ENCODE peak calls at places on chromosome 19, in five cellular contexts. E, R, Y, T and S are unnamed samples.

GRCh38 chr19:33811736-33812387 is 15.2 kb downstream of the KCTD15 start:
- DNase-seq in E (no peak), R (no peak), Y (peak), T (no peak), S (no peak)

GRCh38 chr19:2309734-2310362 is 1.9 kb upstream of the LINGO3 start:
- DNase-seq in E (no peak), R (no peak), Y (no peak), T (peak), S (no peak)

GRCh38 chr19:55472463-55472862 is 4.0 kb upstream of the ZNF628 start:
- DNase-seq in E (no peak), R (no peak), Y (no peak), T (peak), S (no peak)

GRCh38 chr19:47247308-47247990 is 8.9 kb upstream of the CCDC9 start:
- DNase-seq in E (peak), R (no peak), Y (peak), T (peak), S (peak)

GRCh38 chr19:37007587-37008220 is 70.5 kb upstream of the ZNF420 start:
- DNase-seq in E (peak), R (no peak), Y (peak), T (peak), S (no peak)

GRCh38 chr19:3618144-3618810 is 8.3 kb downstream of the CACTIN start:
- DNase-seq in E (peak), R (peak), Y (peak), T (peak), S (peak)

GRCh38 chr19:34671972-34672371 is 5.0 kb downstream of the SCGB2B2 start:
- DNase-seq in E (no peak), R (no peak), Y (no peak), T (no peak), S (no peak)

GRCh38 chr19:14369399-14370168 is 11.7 kb upstream of the ADGRE5 start:
- DNase-seq in E (no peak), R (no peak), Y (no peak), T (no peak), S (no peak)

GRCh38 chr19:28519950-28520861 is 692.7 kb downstream of the UQCRFS1 start:
- DNase-seq in E (no peak), R (no peak), Y (no peak), T (no peak), S (no peak)

GRCh38 chr19:48511800-48512503 is at the start of gene LMTK3:
- DNase-seq in E (no peak), R (no peak), Y (no peak), T (peak), S (no peak)

GRCh38 chr19:55623130-55623868 is 1.1 kb downstream of the ZNF784 start:
- DNase-seq in E (no peak), R (no peak), Y (no peak), T (no peak), S (no peak)

GRCh38 chr19:54325194-54325621 is 12.2 kb upstream of the LILRA5 start:
- DNase-seq in E (no peak), R (no peak), Y (no peak), T (peak), S (peak)

GRCh38 chr19:4800591-4801081 is 9.1 kb downstream of the FEM1A start:
- DNase-seq in E (peak), R (no peak), Y (no peak), T (no peak), S (no peak)

GRCh38 chr19:15241259-15241658 is 9.0 kb upstream of the EPHX3 start:
- DNase-seq in E (no peak), R (no peak), Y (no peak), T (no peak), S (no peak)

GRCh38 chr19:45601115-45601514 is 897 bp downstream of the GPR4 start:
- DNase-seq in E (no peak), R (no peak), Y (no peak), T (no peak), S (no peak)

GRCh38 chr19:51628153-51628939 is 1.9 kb downstream of the SIGLEC5 start:
- DNase-seq in E (no peak), R (no peak), Y (no peak), T (no peak), S (no peak)

GRCh38 chr19:32816555-32817099 is 52.9 kb downstream of the SLC7A9 start:
- DNase-seq in E (no peak), R (no peak), Y (no peak), T (no peak), S (no peak)

GRCh38 chr19:51810228-51810627 is 15.3 kb downstream of the FPR3 start:
- DNase-seq in E (no peak), R (no peak), Y (no peak), T (peak), S (no peak)

GRCh38 chr19:16571689-16572331 is 405 bp downstream of the SLC35E1 start:
- DNase-seq in E (peak), R (no peak), Y (no peak), T (peak), S (no peak)

GRCh38 chr19:32789429-32789828 is 69.9 kb downstream of the TDRD12 start:
- DNase-seq in E (no peak), R (no peak), Y (no peak), T (no peak), S (no peak)

GRCh38 chr19:38838208-38838985 is 6.8 kb upstream of the ECH1 start:
- DNase-seq in E (peak), R (no peak), Y (no peak), T (peak), S (no peak)

DNA sequence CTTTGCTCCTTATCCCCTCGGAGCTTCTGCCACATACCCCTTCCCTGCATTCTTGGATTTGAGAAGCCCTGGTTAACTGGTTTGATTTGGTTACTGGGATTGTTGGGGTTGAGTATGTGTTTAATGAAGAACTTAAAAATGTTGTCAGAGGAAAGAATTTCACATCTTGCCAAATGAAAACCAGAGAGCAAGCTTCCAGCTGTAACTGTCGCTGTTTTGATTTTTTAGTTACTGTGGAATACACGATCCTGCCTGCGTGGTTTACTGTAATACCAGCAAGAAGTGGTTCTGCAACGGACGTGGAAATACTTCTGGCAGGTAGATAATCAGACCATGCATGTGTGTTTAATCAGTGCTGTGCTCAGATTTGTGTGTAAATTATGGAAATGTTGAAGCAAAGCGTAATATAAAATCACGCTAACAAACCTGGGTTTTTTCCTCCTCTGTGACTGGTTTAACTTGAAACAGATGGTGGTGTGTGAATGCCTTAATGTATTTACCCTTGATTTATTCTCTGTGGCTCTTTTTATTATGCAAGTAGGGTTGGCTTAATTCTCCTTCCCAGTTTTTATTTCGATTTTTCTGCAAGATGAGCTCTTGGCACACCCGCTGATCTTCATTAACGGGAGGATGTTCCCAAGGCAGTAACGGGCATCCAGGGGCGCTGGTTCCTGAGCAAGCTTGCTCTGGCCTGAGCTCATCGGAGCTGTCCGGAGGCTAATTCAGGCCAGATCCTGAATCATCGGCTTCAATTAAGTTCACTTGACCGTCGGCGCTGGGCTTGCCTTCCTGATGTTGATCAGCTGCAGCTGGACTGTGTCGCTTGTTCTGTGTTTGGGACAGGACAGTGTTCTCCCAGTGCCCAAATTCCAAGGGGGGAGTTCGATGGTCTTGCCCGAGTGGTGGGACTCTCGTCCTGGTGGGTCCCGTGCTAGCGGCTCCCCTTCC is 16.0 kb downstream of the UPF1 start:
- DNase-seq in E (no peak), R (no peak), Y (no peak), T (no peak), S (peak)
- TF ChIP-seq CTCF in E (no peak), R (no peak), Y (no peak), T (no peak), S (no peak)

DNA sequence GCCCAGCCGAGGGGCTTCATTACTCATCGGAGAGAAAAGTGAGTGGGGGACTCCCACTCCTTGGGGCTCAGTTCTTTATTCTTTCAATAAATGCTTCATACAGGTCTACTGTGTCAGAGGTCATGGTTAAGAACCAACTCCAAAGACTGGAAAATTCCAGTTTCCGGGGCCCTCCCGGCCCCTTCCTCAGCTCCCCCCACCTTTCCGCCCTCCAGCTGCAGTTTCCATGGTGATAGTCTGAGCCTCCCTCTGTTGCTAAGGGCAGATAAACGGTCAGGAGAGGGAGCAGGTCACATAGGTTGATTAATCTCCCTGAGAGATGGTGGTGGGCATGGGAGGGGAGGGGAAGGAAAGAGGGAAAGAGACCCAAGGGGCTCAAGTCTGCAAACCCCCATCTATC is 131.5 kb upstream of the USP29 start:
- DNase-seq in E (no peak), R (no peak), Y (no peak), T (no peak), S (no peak)
- TF ChIP-seq EP300 in E (no peak), R (no peak), Y (no peak), T (no peak), S (no peak)

GRCh38 chr19:57632987-57633831 is at the start of gene ZNF211:
- DNase-seq in E (peak), R (peak), Y (peak), T (peak), S (peak)
- TF ChIP-seq POLR2A in E (no peak), R (peak), Y (no peak), T (peak), S (no peak)

GRCh38 chr19:12806242-12807131 is at the start of gene RNASEH2A:
- DNase-seq in E (peak), R (no peak), Y (peak), T (peak), S (peak)
- TF ChIP-seq CTCF in E (no peak), R (no peak), Y (no peak), T (no peak), S (peak)